ENCODE peak calls at places on chromosomes 6 and 20, in nine cellular contexts. R, L, C, U, Y, W, B, Z and I are unnamed samples.

GRCh38 chr20:47428164-47428563 is 71.7 kb upstream of the ZMYND8 start:
- DNase-seq in R (no peak), L (no peak), C (no peak), U (no peak), Y (no peak), W (no peak), B (no peak), Z (no peak), I (no peak)

GRCh38 chr6:79601020-79601609 is 30.0 kb upstream of the SH3BGRL2 start:
- DNase-seq in R (peak), L (no peak), C (no peak), U (no peak), Y (no peak), W (no peak), B (no peak), Z (no peak), I (no peak)

GRCh38 chr20:59850018-59850641 is 83.3 kb downstream of the SYCP2 start:
- DNase-seq in R (peak), L (no peak), C (no peak), U (no peak), Y (peak), W (no peak), B (peak), Z (peak), I (peak)

GRCh38 chr6:158027590-158028285 is 46.1 kb downstream of the SYNJ2 start:
- DNase-seq in R (no peak), L (no peak), C (no peak), U (no peak), Y (no peak), W (no peak), B (peak), Z (no peak), I (peak)

GRCh38 chr6:167450631-167451030 is 125.7 kb downstream of the TTLL2 start:
- DNase-seq in R (no peak), L (no peak), C (no peak), U (no peak), Y (no peak), W (no peak), B (no peak), Z (no peak), I (no peak)

GRCh38 chr20:50278377-50278683 is 87.7 kb downstream of the CEBPB start:
- DNase-seq in R (no peak), L (no peak), C (no peak), U (no peak), Y (no peak), W (no peak), B (no peak), Z (no peak), I (no peak)

GRCh38 chr6:134049176-134049575 is 3.2 kb downstream of the SLC2A12 start:
- DNase-seq in R (no peak), L (no peak), C (no peak), U (no peak), Y (no peak), W (no peak), B (no peak), Z (no peak), I (no peak)

GRCh38 chr6:168825226-168826077 is 384.5 kb downstream of the SMOC2 start:
- DNase-seq in R (no peak), L (no peak), C (no peak), U (no peak), Y (no peak), W (no peak), B (no peak), Z (no peak), I (no peak)

GRCh38 chr6:158763440-158764187 is 55.6 kb downstream of the EZR start:
- DNase-seq in R (no peak), L (no peak), C (no peak), U (no peak), Y (no peak), W (no peak), B (no peak), Z (no peak), I (no peak)

GRCh38 chr6:149400050-149400449 is at the start of gene SUMO4:
- DNase-seq in R (no peak), L (no peak), C (no peak), U (no peak), Y (no peak), W (no peak), B (no peak), Z (no peak), I (no peak)

GRCh38 chr6:147222160-147222838 is 18.1 kb downstream of the STXBP5 start:
- DNase-seq in R (peak), L (no peak), C (no peak), U (no peak), Y (no peak), W (no peak), B (peak), Z (no peak), I (no peak)

GRCh38 chr20:53959849-53960585 is 110.4 kb downstream of the BCAS1 start:
- DNase-seq in R (no peak), L (no peak), C (no peak), U (no peak), Y (no peak), W (no peak), B (no peak), Z (no peak), I (no peak)

GRCh38 chr6:5466459-5466858 is 205.1 kb downstream of the FARS2 start:
- DNase-seq in R (peak), L (no peak), C (no peak), U (no peak), Y (no peak), W (no peak), B (peak), Z (no peak), I (no peak)

GRCh38 chr6:88538130-88538706 is 372.1 kb upstream of the CNR1 start:
- DNase-seq in R (no peak), L (no peak), C (no peak), U (no peak), Y (no peak), W (no peak), B (peak), Z (no peak), I (no peak)

GRCh38 chr20:17202668-17203067 is 24.2 kb upstream of the PCSK2 start:
- DNase-seq in R (no peak), L (no peak), C (no peak), U (no peak), Y (no peak), W (no peak), B (no peak), Z (no peak), I (no peak)